ENCODE peak calls at places on chromosome 10, in ten cellular contexts. X, Z, S, U, R, I, E, B, Y and C are unnamed samples. For H3K4me1, the result is how much of the 10 kb centered on the place peaks cover.

GRCh38 chr10:117547301-117548153 is 5.0 kb downstream of the EMX2 start:
- DNase-seq in X (no peak), Z (no peak), S (no peak), U (no peak), R (peak), I (no peak), E (peak), B (peak), Y (no peak), C (no peak)

GRCh38 chr10:43133196-43133808 is 4.9 kb upstream of the CSGALNACT2 start:
- DNase-seq in X (no peak), Z (no peak), S (no peak), U (no peak), R (no peak), I (no peak), E (no peak), B (no peak), Y (no peak), C (no peak)

GRCh38 chr10:102347236-102347828 is 48.2 kb upstream of the NFKB2 start:
- DNase-seq in X (peak), Z (peak), S (no peak), U (peak), R (peak), I (peak), E (peak), B (no peak), Y (peak), C (peak)

GRCh38 chr10:13206546-13207443 is 27.4 kb downstream of the UCMA start:
- DNase-seq in X (peak), Z (no peak), S (no peak), U (no peak), R (no peak), I (peak), E (peak), B (no peak), Y (no peak), C (no peak)

GRCh38 chr10:307659-308058 is 172.4 kb downstream of the ZMYND11 start:
- DNase-seq in X (no peak), Z (no peak), S (no peak), U (no peak), R (no peak), I (no peak), E (no peak), B (no peak), Y (no peak), C (no peak)

GRCh38 chr10:88401671-88402347 is 181.3 kb downstream of the RNLS start:
- DNase-seq in X (peak), Z (no peak), S (no peak), U (no peak), R (no peak), I (peak), E (no peak), B (no peak), Y (no peak), C (no peak)

GRCh38 chr10:117980216-117980615 is 66.5 kb downstream of the RAB11FIP2 start:
- DNase-seq in X (no peak), Z (no peak), S (no peak), U (no peak), R (no peak), I (peak), E (no peak), B (no peak), Y (no peak), C (no peak)

GRCh38 chr10:33005322-33006282 is 47.6 kb upstream of the ITGB1 start:
- DNase-seq in X (peak), Z (peak), S (peak), U (peak), R (peak), I (peak), E (peak), B (peak), Y (peak), C (peak)

GRCh38 chr10:132110091-132110490 is 44.3 kb downstream of the JAKMIP3 start:
- DNase-seq in X (no peak), Z (peak), S (no peak), U (no peak), R (peak), I (no peak), E (no peak), B (peak), Y (no peak), C (peak)

GRCh38 chr10:85430991-85431390 is 935.6 kb downstream of the GRID1 start:
- DNase-seq in X (no peak), Z (no peak), S (no peak), U (no peak), R (no peak), I (no peak), E (no peak), B (no peak), Y (no peak), C (no peak)

GRCh38 chr10:69780070-69780469 is 21.6 kb upstream of the COL13A1 start:
- DNase-seq in X (no peak), Z (no peak), S (no peak), U (no peak), R (no peak), I (peak), E (no peak), B (no peak), Y (no peak), C (no peak)

GRCh38 chr10:121662531-121662930 is 64.3 kb upstream of the FGFR2 start:
- DNase-seq in X (no peak), Z (no peak), S (no peak), U (no peak), R (no peak), I (no peak), E (no peak), B (no peak), Y (no peak), C (no peak)

GRCh38 chr10:91410638-91411367 is 659 bp downstream of the HECTD2 start:
- DNase-seq in X (peak), Z (no peak), S (peak), U (peak), R (no peak), I (peak), E (peak), B (peak), Y (peak), C (no peak)

GRCh38 chr10:1063232-1063862 is 7.2 kb downstream of the WDR37 start:
- DNase-seq in X (no peak), Z (no peak), S (no peak), U (no peak), R (no peak), I (no peak), E (no peak), B (no peak), Y (no peak), C (no peak)

GRCh38 chr10:63481815-63482421 is 16.1 kb upstream of the JMJD1C start:
- DNase-seq in X (no peak), Z (no peak), S (no peak), U (no peak), R (no peak), I (peak), E (no peak), B (no peak), Y (no peak), C (no peak)

GRCh38 chr10:12907651-12908050 is 93.9 kb downstream of the CCDC3 start:
- DNase-seq in X (peak), Z (no peak), S (no peak), U (no peak), R (no peak), I (peak), E (no peak), B (no peak), Y (peak), C (peak)

GRCh38 chr10:101014230-101014884 is 14.7 kb downstream of the LZTS2 start:
- DNase-seq in X (peak), Z (peak), S (peak), U (peak), R (peak), I (peak), E (peak), B (peak), Y (peak), C (peak)

GRCh38 chr10:6401562-6402348 is 178.3 kb downstream of the PRKCQ start:
- DNase-seq in X (peak), Z (peak), S (peak), U (peak), R (peak), I (peak), E (peak), B (peak), Y (peak), C (peak)

GRCh38 chr10:103890194-103890658 is 27.8 kb downstream of the STN1 start:
- DNase-seq in X (no peak), Z (peak), S (no peak), U (no peak), R (no peak), I (no peak), E (no peak), B (no peak), Y (peak), C (no peak)

GRCh38 chr10:21349912-21350286 is 175.6 kb downstream of the SKIDA1 start:
- DNase-seq in X (no peak), Z (no peak), S (no peak), U (no peak), R (no peak), I (no peak), E (no peak), B (no peak), Y (no peak), C (no peak)

GRCh38 chr10:50621981-50622496 is 1.7 kb downstream of the SGMS1 start:
- DNase-seq in X (peak), Z (peak), S (peak), U (peak), R (peak), I (peak), E (peak), B (peak), Y (peak), C (peak)

GRCh38 chr10:74586088-74586585 is 240.3 kb upstream of the KAT6B start:
- DNase-seq in X (peak), Z (no peak), S (no peak), U (no peak), R (no peak), I (peak), E (no peak), B (no peak), Y (peak), C (no peak)

GRCh38 chr10:3584926-3585784 is 199.9 kb downstream of the KLF6 start:
- DNase-seq in X (no peak), Z (peak), S (no peak), U (no peak), R (no peak), I (no peak), E (no peak), B (no peak), Y (no peak), C (no peak)

GRCh38 chr10:79380125-79380917 is 33.1 kb downstream of the PPIF start:
- DNase-seq in X (no peak), Z (peak), S (peak), U (peak), R (peak), I (peak), E (no peak), B (no peak), Y (no peak), C (peak)

GRCh38 chr10:86958831-86959736 is 685 bp downstream of the SNCG start:
- DNase-seq in X (no peak), Z (peak), S (peak), U (peak), R (peak), I (peak), E (no peak), B (peak), Y (peak), C (peak)

GRCh38 chr10:27355918-27356573 is 115.4 kb upstream of the ACBD5 start:
- DNase-seq in X (no peak), Z (no peak), S (no peak), U (no peak), R (no peak), I (no peak), E (peak), B (no peak), Y (no peak), C (no peak)

GRCh38 chr10:48444861-48445841 is 138.7 kb downstream of the MAPK8 start:
- DNase-seq in X (peak), Z (peak), S (no peak), U (no peak), R (peak), I (no peak), E (peak), B (no peak), Y (no peak), C (no peak)

GRCh38 chr10:16816142-16816541 is 1.1 kb downstream of the RSU1 start:
- DNase-seq in X (no peak), Z (no peak), S (no peak), U (no peak), R (no peak), I (peak), E (no peak), B (no peak), Y (no peak), C (no peak)

GRCh38 chr10:69848454-69848853 is 46.7 kb downstream of the COL13A1 start:
- DNase-seq in X (no peak), Z (no peak), S (no peak), U (no peak), R (no peak), I (no peak), E (no peak), B (no peak), Y (no peak), C (no peak)

GRCh38 chr10:26843736-26844135 is 17.0 kb downstream of the ABI1 start:
- DNase-seq in X (no peak), Z (no peak), S (no peak), U (no peak), R (no peak), I (no peak), E (no peak), B (no peak), Y (no peak), C (no peak)

GRCh38 chr10:119283818-119284217 is 76.4 kb downstream of the GRK5 start:
- DNase-seq in X (no peak), Z (no peak), S (no peak), U (no peak), R (no peak), I (no peak), E (no peak), B (no peak), Y (no peak), C (no peak)

GRCh38 chr10:119282446-119282845 is 75.1 kb downstream of the GRK5 start:
- DNase-seq in X (no peak), Z (no peak), S (no peak), U (no peak), R (no peak), I (no peak), E (no peak), B (no peak), Y (no peak), C (no peak)

GRCh38 chr10:119281581-119282071 is 74.3 kb downstream of the GRK5 start:
- DNase-seq in X (peak), Z (peak), S (peak), U (peak), R (no peak), I (peak), E (no peak), B (no peak), Y (peak), C (peak)

GRCh38 chr10:119284679-119285096 is 77.3 kb downstream of the GRK5 start:
- DNase-seq in X (no peak), Z (no peak), S (no peak), U (peak), R (no peak), I (no peak), E (no peak), B (no peak), Y (no peak), C (peak)

GRCh38 chr10:119283387-119283786 is 76.0 kb downstream of the GRK5 start:
- DNase-seq in X (no peak), Z (no peak), S (no peak), U (no peak), R (no peak), I (no peak), E (no peak), B (no peak), Y (no peak), C (peak)
- H3K27ac ChIP-seq in X (peak), Z (no peak), S (no peak), U (no peak), R (no peak), I (no peak), E (no peak), B (no peak), Y (no peak), C (no peak)

GRCh38 chr10:72322280-72323058 is 32.2 kb downstream of the DNAJB12 start:
- DNase-seq in X (no peak), Z (peak), S (no peak), U (no peak), R (no peak), I (no peak), E (no peak), B (peak), Y (no peak), C (no peak)
- H3K4me1 ChIP-seq in X (under half), Z (under half), S (under half), U (under half), R (under half), I (under half), E (under half), B (half or more), Y (half or more), C (under half)

GRCh38 chr10:95444792-95445191 is 116.4 kb downstream of the SORBS1 start:
- DNase-seq in X (no peak), Z (no peak), S (peak), U (no peak), R (no peak), I (no peak), E (no peak), B (no peak), Y (no peak), C (no peak)
- H3K27ac ChIP-seq in X (no peak), Z (peak), S (peak), U (peak), R (no peak), I (no peak), E (no peak), B (peak), Y (peak), C (peak)

DNA sequence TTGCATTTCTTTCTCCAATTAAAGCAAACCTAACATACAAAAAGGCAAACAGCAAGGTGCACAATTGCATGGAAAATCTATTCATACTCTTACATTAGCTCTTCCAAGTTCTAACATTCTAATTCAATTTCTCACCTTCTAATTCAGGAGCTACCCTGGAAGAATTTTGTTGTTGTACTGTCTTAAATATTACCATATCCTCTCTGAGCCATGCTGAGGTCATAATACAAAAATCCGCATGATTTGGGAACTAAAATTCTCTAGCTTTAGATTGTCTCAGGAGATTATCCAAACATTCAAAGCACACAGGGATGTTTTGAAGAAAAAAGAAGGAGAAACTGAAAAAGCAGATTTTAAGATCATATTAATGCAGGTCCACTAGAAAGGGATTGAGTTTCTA is 229.9 kb downstream of the KIAA1217 start:
- DNase-seq in X (no peak), Z (no peak), S (no peak), U (no peak), R (no peak), I (no peak), E (no peak), B (no peak), Y (no peak), C (no peak)
- H3K4me1 ChIP-seq in X (under half), Z (under half), S (under half), U (under half), R (under half), I (under half), E (under half), B (under half), Y (under half), C (under half)

GRCh38 chr10:35412336-35412735 is 76.0 kb downstream of the CCNY start:
- DNase-seq in X (no peak), Z (no peak), S (no peak), U (no peak), R (no peak), I (no peak), E (no peak), B (no peak), Y (no peak), C (no peak)
- H3K27ac ChIP-seq in X (no peak), Z (no peak), S (no peak), U (no peak), R (no peak), I (no peak), E (no peak), B (no peak), Y (no peak), C (peak)

GRCh38 chr10:72278668-72279393 is 5.1 kb downstream of the DDIT4 start:
- DNase-seq in X (no peak), Z (no peak), S (no peak), U (no peak), R (no peak), I (no peak), E (no peak), B (no peak), Y (no peak), C (no peak)
- H3K4me1 ChIP-seq in X (under half), Z (under half), S (under half), U (under half), R (under half), I (under half), E (under half), B (under half), Y (under half), C (under half)

GRCh38 chr10:61870521-61870895 is 31.0 kb upstream of the ARID5B start:
- DNase-seq in X (no peak), Z (no peak), S (no peak), U (no peak), R (no peak), I (no peak), E (peak), B (no peak), Y (no peak), C (no peak)

GRCh38 chr10:61869276-61869675 is 32.2 kb upstream of the ARID5B start:
- DNase-seq in X (no peak), Z (no peak), S (no peak), U (no peak), R (no peak), I (no peak), E (no peak), B (no peak), Y (no peak), C (no peak)

GRCh38 chr10:61863981-61864380 is 37.5 kb upstream of the ARID5B start:
- DNase-seq in X (no peak), Z (no peak), S (no peak), U (no peak), R (no peak), I (no peak), E (no peak), B (no peak), Y (no peak), C (no peak)

GRCh38 chr10:61869772-61870520 is 31.6 kb upstream of the ARID5B start:
- DNase-seq in X (peak), Z (no peak), S (no peak), U (no peak), R (no peak), I (peak), E (no peak), B (no peak), Y (no peak), C (no peak)

DNA sequence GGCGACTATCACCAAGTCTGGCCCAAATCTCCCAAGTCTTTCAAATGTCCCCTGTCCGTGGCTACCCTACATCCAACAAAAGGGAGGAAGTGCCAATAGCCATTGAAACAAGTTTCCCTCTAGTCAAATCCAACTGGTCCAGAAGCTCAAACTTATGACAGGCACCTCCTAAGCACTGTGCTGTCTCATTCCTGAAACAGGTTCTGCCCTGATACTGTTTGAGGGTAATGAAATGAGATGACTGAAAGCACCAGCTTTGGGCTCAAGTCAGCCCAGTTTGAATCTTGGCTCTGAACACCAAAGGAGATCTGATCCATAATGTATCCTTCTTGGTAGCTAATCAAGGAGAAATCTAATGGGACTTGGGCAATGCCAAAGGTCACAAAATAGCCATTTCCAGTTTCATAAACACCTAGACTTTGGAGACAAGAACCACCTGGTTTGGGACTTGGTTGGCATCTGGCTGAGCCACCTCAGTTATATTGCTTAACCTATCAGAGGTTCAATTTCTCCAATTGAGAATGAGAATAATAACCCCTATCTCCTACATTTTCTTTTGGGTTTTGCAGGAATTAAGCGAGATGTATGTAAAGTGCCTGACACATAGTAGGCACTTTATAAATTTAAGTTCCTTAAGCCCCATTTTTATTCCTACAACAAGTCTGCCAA is 34.7 kb upstream of the ARID5B start:
- DNase-seq in X (no peak), Z (no peak), S (no peak), U (no peak), R (no peak), I (no peak), E (no peak), B (no peak), Y (no peak), C (no peak)
- H3K27ac ChIP-seq in X (no peak), Z (no peak), S (peak), U (peak), R (no peak), I (no peak), E (no peak), B (peak), Y (no peak), C (no peak)